ENCODE peak calls at places on chromosomes 16 and 17, in four cellular contexts. G is left ventricle myocardium superior, L is NCI-H1048, C is pulmonary artery endothelial cell. S is an unnamed sample.
A peak's percentile ranks its signal among the peaks of the same experiment; 100 is the strongest.

GRCh38 chr16:31874354-31875111 is 926 bp downstream of the ZNF267 start:
- DNase-seq in G (no peak), L (no peak), C (no peak), S (no peak)

GRCh38 chr16:3961449-3961849 is 80.9 kb upstream of the CREBBP start:
- DNase-seq in G (no peak), L (no peak), C (no peak), S (no peak)

GRCh38 chr17:66690166-66690565 is 144.8 kb upstream of the CACNG5 start:
- DNase-seq in G (no peak), L (no peak), C (no peak), S (no peak)

GRCh38 chr16:85867189-85867588 is 31.8 kb upstream of the IRF8 start:
- DNase-seq in G (no peak), L (no peak), C (no peak), S (no peak)

GRCh38 chr17:71495420-71495819 is 625.4 kb upstream of the SOX9 start:
- DNase-seq in G (no peak), L (no peak), C (no peak), S (no peak)

GRCh38 chr17:5236871-5237540 is 2.3 kb upstream of the SCIMP start:
- DNase-seq in G (no peak), L (no peak), C (no peak), S (no peak)

GRCh38 chr16:84462296-84463210 is 41.9 kb downstream of the MEAK7 start:
- DNase-seq in G (no peak), L (no peak), C (no peak), S (no peak)

GRCh38 chr16:76280421-76280820 is 3.2 kb downstream of the CNTNAP4 start:
- DNase-seq in G (no peak), L (no peak), C (no peak), S (no peak)

GRCh38 chr16:88063201-88063773 is 112.1 kb downstream of the BANP start:
- DNase-seq in G (peak; percentile 66), L (no peak), C (no peak), S (no peak)

GRCh38 chr17:63279498-63280230 is 166.4 kb downstream of the CYB561 start:
- DNase-seq in G (no peak), L (no peak), C (peak; percentile 11), S (no peak)

GRCh38 chr17:42365136-42365535 is 23.1 kb downstream of the STAT3 start:
- DNase-seq in G (no peak), L (no peak), C (no peak), S (no peak)

GRCh38 chr17:77877019-77877418 is 81.5 kb upstream of the TNRC6C start:
- DNase-seq in G (no peak), L (no peak), C (no peak), S (no peak)

GRCh38 chr17:42181851-42182207 is 887 bp upstream of the KCNH4 start:
- DNase-seq in G (no peak), L (no peak), C (no peak), S (no peak)

GRCh38 chr17:66491213-66491612 is 188.8 kb downstream of the PRKCA start:
- DNase-seq in G (no peak), L (no peak), C (no peak), S (no peak)

GRCh38 chr16:86808863-86809444 is 230.6 kb downstream of the FOXL1 start:
- DNase-seq in G (no peak), L (no peak), C (no peak), S (no peak)

GRCh38 chr16:63689068-63689467 is 1432.8 kb downstream of the CDH11 start:
- DNase-seq in G (no peak), L (no peak), C (no peak), S (no peak)

GRCh38 chr17:8117980-8118768 is at the start of gene ALOXE3:
- DNase-seq in G (peak; percentile 45), L (no peak), C (no peak), S (no peak)

GRCh38 chr17:37787055-37787720 is 42.3 kb upstream of the HNF1B start:
- DNase-seq in G (no peak), L (no peak), C (no peak), S (no peak)

GRCh38 chr17:21213491-21214014 is 408 bp downstream of the TMEM11 start:
- DNase-seq in G (peak; percentile 64), L (no peak), C (no peak), S (no peak)

GRCh38 chr17:64015447-64015846 is 5.0 kb downstream of the ICAM2 start:
- DNase-seq in G (no peak), L (no peak), C (no peak), S (no peak)

GRCh38 chr17:37280841-37281240 is 94.9 kb upstream of the C17orf78 start:
- DNase-seq in G (no peak), L (no peak), C (no peak), S (no peak)

GRCh38 chr17:57085448-57086068 is 512 bp downstream of the AKAP1 start:
- DNase-seq in G (peak; percentile 79), L (no peak), C (no peak), S (peak; percentile 15)

GRCh38 chr17:48181653-48182052 is 74.1 kb downstream of the SNX11 start:
- DNase-seq in G (no peak), L (no peak), C (no peak), S (no peak)

GRCh38 chr17:73342057-73342522 is 30.3 kb upstream of the CDC42EP4 start:
- DNase-seq in G (peak; percentile 71), L (no peak), C (peak; percentile 76), S (no peak)

GRCh38 chr16:55487048-55487803 is 8.2 kb downstream of the MMP2 start:
- DNase-seq in G (peak; percentile 71), L (no peak), C (no peak), S (no peak)

GRCh38 chr17:2347805-2348685 is 10.7 kb downstream of the SGSM2 start:
- DNase-seq in G (peak; percentile 3), L (no peak), C (no peak), S (no peak)

GRCh38 chr16:56336071-56336688 is 89.2 kb downstream of the AMFR start:
- DNase-seq in G (peak; percentile 75), L (no peak), C (no peak), S (no peak)

GRCh38 chr16:58037365-58038057 is 12.0 kb downstream of the MMP15 start:
- DNase-seq in G (no peak), L (no peak), C (no peak), S (no peak)

GRCh38 chr17:15966879-15967248 is 21.9 kb downstream of the ADORA2B start:
- DNase-seq in G (no peak), L (no peak), C (no peak), S (no peak)

GRCh38 chr17:3981455-3981854 is 17.2 kb upstream of the ATP2A3 start:
- DNase-seq in G (peak; percentile 17), L (no peak), C (no peak), S (no peak)

GRCh38 chr17:38535886-38536285 is 69.9 kb downstream of the SRCIN1 start:
- DNase-seq in G (no peak), L (no peak), C (no peak), S (no peak)

GRCh38 chr17:38447502-38448095 is 19.3 kb downstream of the ARHGAP23 start:
- DNase-seq in G (no peak), L (no peak), C (no peak), S (no peak)

GRCh38 chr16:77213542-77214108 is 14.4 kb downstream of the SYCE1L start:
- DNase-seq in G (no peak), L (no peak), C (peak; percentile 79), S (no peak)

GRCh38 chr16:51409001-51409675 is 258.1 kb upstream of the SALL1 start:
- DNase-seq in G (no peak), L (no peak), C (no peak), S (no peak)

GRCh38 chr16:2083409-2083808 is 35.6 kb downstream of the TSC2 start:
- DNase-seq in G (no peak), L (no peak), C (no peak), S (no peak)

GRCh38 chr17:16241906-16242399 is 24.9 kb downstream of the PIGL start:
- DNase-seq in G (no peak), L (no peak), C (no peak), S (no peak)

S was measured in activated CD4-positive, CD25-positive, alpha-beta regulatory T cell.